ENCODE peak calls at places on chromosomes 13 and 19, in eight cellular contexts. Z, F, U, E, I, J, M and T are unnamed samples.

GRCh38 chr13:40943073-40943472 is 76.0 kb downstream of the ELF1 start:
- DNase-seq in Z (no peak), F (no peak), U (no peak), E (no peak), I (peak; percentile 28), J (no peak), M (no peak), T (no peak)

GRCh38 chr19:33286899-33287298 is 15.4 kb downstream of the CEBPA start:
- DNase-seq in Z (no peak), F (no peak), U (no peak), E (no peak), I (no peak), J (no peak), M (no peak), T (no peak)

GRCh38 chr13:59088716-59089115 is 1075.0 kb downstream of the DIAPH3 start:
- DNase-seq in Z (no peak), F (no peak), U (no peak), E (no peak), I (peak; percentile 25), J (no peak), M (no peak), T (no peak)

GRCh38 chr19:6098574-6098973 is 11.7 kb downstream of the RFX2 start:
- DNase-seq in Z (peak; percentile 62), F (no peak), U (no peak), E (no peak), I (no peak), J (no peak), M (no peak), T (no peak)

GRCh38 chr13:26515721-26516120 is 41.8 kb upstream of the WASF3 start:
- DNase-seq in Z (no peak), F (no peak), U (peak; percentile 28), E (no peak), I (no peak), J (no peak), M (no peak), T (no peak)

GRCh38 chr19:53511933-53512374 is 26.0 kb upstream of the ZNF331 start:
- DNase-seq in Z (peak; percentile 61), F (no peak), U (peak; percentile 63), E (peak; percentile 65), I (peak; percentile 69), J (peak; percentile 69), M (peak; percentile 53), T (peak; percentile 19)

GRCh38 chr19:38433268-38433733 is at the start of gene RYR1:
- DNase-seq in Z (no peak), F (no peak), U (no peak), E (no peak), I (peak; percentile 42), J (no peak), M (peak; percentile 40), T (peak; percentile 30)

GRCh38 chr19:5145521-5146511 is 176.9 kb downstream of the KDM4B start:
- DNase-seq in Z (no peak), F (no peak), U (no peak), E (no peak), I (no peak), J (no peak), M (no peak), T (no peak)

GRCh38 chr19:7877249-7877836 is 3.2 kb upstream of the PRR36 start:
- DNase-seq in Z (no peak), F (no peak), U (no peak), E (no peak), I (no peak), J (no peak), M (no peak), T (no peak)

GRCh38 chr19:30878456-30878855 is 470.8 kb downstream of the TSHZ3 start:
- DNase-seq in Z (no peak), F (no peak), U (no peak), E (no peak), I (no peak), J (no peak), M (no peak), T (no peak)

GRCh38 chr19:2055871-2056809 is 5.1 kb upstream of the MKNK2 start:
- DNase-seq in Z (peak; percentile 92), F (no peak), U (peak; percentile 77), E (peak; percentile 90), I (peak; percentile 84), J (peak; percentile 80), M (peak; percentile 74), T (peak; percentile 70)

GRCh38 chr13:85469320-85469719 is 329.9 kb downstream of the SLITRK6 start:
- DNase-seq in Z (no peak), F (no peak), U (no peak), E (no peak), I (no peak), J (no peak), M (no peak), T (no peak)

GRCh38 chr19:55171440-55171839 is 5.0 kb upstream of the DNAAF3 start:
- DNase-seq in Z (no peak), F (no peak), U (no peak), E (no peak), I (no peak), J (no peak), M (no peak), T (no peak)

GRCh38 chr19:55169136-55169535 is 2.7 kb upstream of the DNAAF3 start:
- DNase-seq in Z (no peak), F (no peak), U (no peak), E (no peak), I (no peak), J (no peak), M (no peak), T (no peak)

GRCh38 chr19:55161571-55162322 is 4.2 kb upstream of the TNNI3 start:
- DNase-seq in Z (no peak), F (no peak), U (no peak), E (no peak), I (no peak), J (no peak), M (no peak), T (no peak)

GRCh38 chr19:55165952-55166529 is 372 bp downstream of the DNAAF3 start:
- DNase-seq in Z (peak; percentile 74), F (no peak), U (peak; percentile 70), E (peak; percentile 45), I (peak; percentile 83), J (peak; percentile 95), M (peak; percentile 68), T (peak; percentile 56)

DNA sequence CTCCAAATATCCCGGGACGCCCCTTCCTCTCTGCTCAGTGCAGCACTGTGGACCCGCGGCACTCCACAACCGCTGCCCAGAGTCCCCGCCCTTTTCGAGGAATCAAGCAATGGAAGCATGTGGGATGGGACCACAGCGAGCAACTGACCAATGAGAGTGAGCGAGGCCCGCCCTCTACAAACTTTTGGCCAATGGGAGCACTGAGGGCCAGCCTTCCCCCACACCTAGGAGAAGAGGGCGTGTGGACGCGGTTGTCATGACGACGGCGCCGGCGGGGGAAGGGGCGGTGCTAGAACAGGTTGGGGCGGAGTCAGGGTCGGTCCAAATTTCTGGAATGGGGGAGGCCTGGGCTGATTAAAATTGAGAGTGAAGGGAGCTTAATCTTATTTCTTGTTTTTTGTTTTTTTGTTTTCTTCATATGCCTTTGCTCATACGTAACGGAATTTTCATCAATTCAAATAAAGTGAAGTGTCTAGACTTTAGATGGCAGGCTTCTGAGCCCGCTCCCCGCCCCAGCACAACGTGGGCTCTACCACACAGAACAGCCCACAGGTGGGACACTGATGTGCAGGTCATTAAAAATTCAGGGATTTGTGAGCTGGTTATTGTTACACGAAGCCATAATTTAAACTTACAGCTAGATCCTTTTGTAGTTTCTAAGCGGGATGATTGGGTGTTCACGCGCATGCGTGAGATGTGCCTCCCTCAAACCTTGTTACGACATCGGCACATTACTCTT is at the start of gene DNAAF3:
- DNase-seq in Z (peak; percentile 96), F (peak; percentile 47), U (peak; percentile 96), E (peak; percentile 90), I (peak; percentile 98), J (peak; percentile 99), M (peak; percentile 93), T (peak; percentile 91)
- H3K4me3 ChIP-seq in Z (peak within 1 kb of the TSS; percentile 68), F (peak within 1 kb of the TSS; percentile 11), U (peak within 1 kb of the TSS; percentile 40), E (no peak within 1 kb of the TSS), I (peak within 1 kb of the TSS; percentile 41), J (peak within 1 kb of the TSS; percentile 64), M (peak within 1 kb of the TSS; percentile 38), T (peak within 1 kb of the TSS; percentile 19)

GRCh38 chr19:12840091-12841079 is 2.1 kb downstream of the MAST1 start:
- DNase-seq in Z (peak; percentile 46), F (peak; percentile 29), U (no peak), E (no peak), I (peak; percentile 71), J (peak; percentile 80), M (peak; percentile 84), T (peak; percentile 76)

GRCh38 chr19:12837225-12837624 is 1.1 kb upstream of the MAST1 start:
- DNase-seq in Z (no peak), F (no peak), U (no peak), E (no peak), I (no peak), J (no peak), M (no peak), T (no peak)

GRCh38 chr19:12838182-12838890 is at the start of gene MAST1:
- DNase-seq in Z (no peak), F (peak; percentile 13), U (no peak), E (no peak), I (peak; percentile 27), J (peak; percentile 46), M (peak; percentile 46), T (peak; percentile 39)

GRCh38 chr19:12841094-12841493 is 2.8 kb downstream of the MAST1 start:
- DNase-seq in Z (no peak), F (no peak), U (no peak), E (no peak), I (peak; percentile 52), J (no peak), M (no peak), T (peak; percentile 35)

GRCh38 chr19:12838893-12839656 is 760 bp downstream of the MAST1 start:
- DNase-seq in Z (no peak), F (no peak), U (no peak), E (no peak), I (no peak), J (no peak), M (no peak), T (no peak)
- H3K4me3 ChIP-seq in Z (no peak overlapping the region), F (peak overlapping the region; percentile 32), U (no peak overlapping the region), E (no peak overlapping the region), I (peak overlapping the region; percentile 75), J (peak overlapping the region; percentile 78), M (no peak overlapping the region), T (no peak overlapping the region)

DNA sequence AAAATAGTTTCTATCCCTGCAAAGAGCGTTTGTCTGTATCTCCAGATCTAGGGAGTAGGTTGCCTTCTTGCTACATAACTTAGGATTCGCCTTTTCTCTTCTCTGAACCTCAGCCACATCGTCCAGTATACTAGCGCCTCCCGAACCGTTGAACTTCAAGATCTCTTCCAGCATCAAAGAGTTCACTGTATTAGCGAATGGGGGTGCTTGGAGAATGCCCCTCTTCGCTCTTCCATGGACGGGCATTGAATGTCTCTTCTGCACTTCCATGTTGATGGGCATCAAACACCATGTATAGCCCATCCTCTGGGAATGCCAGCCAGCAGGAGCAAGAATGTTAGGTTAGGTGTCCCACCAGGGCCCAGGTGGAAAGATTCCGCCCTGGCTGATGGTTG is 570 bp upstream of the OXGR1 start:
- DNase-seq in Z (no peak), F (no peak), U (no peak), E (no peak), I (no peak), J (no peak), M (no peak), T (no peak)
- H3K4me3 ChIP-seq in Z (no peak overlapping the region), F (no peak overlapping the region), U (no peak overlapping the region), E (no peak overlapping the region), I (peak overlapping the region; percentile 30), J (no peak overlapping the region), M (no peak overlapping the region), T (no peak overlapping the region)

GRCh38 chr13:114033541-114034315 is 59.9 kb upstream of the C13orf46 start:
- DNase-seq in Z (no peak), F (no peak), U (no peak), E (no peak), I (no peak), J (no peak), M (no peak), T (no peak)
- H3K4me3 ChIP-seq in Z (no peak overlapping the region), F (no peak overlapping the region), U (no peak overlapping the region), E (no peak overlapping the region), I (no peak overlapping the region), J (no peak overlapping the region), M (no peak overlapping the region), T (no peak overlapping the region)

GRCh38 chr19:35959040-35959967 is 23.1 kb downstream of the LRFN3 start:
- DNase-seq in Z (no peak), F (peak; percentile 68), U (no peak), E (no peak), I (no peak), J (no peak), M (peak; percentile 56), T (no peak)
- H3K4me3 ChIP-seq in Z (no peak overlapping the region), F (peak overlapping the region; percentile 64), U (no peak overlapping the region), E (no peak overlapping the region), I (no peak overlapping the region), J (peak overlapping the region; percentile 21), M (peak overlapping the region; percentile 8), T (no peak overlapping the region)